ENCODE peak calls at places on chromosomes 3 and 15, in six cellular contexts. One of them, this sample, is unnamed.

GRCh38 chr15:39692464-39693327 is 89.9 kb downstream of the FSIP1 start:
- DNase-seq in mesenchymal stem cell: no peak
- DNase-seq in neuronal stem cell: peak; percentile 74
- DNase-seq in H9: peak; percentile 35
- DNase-seq in trophoblast cell: no peak
- DNase-seq in H1: peak; percentile 10
- DNase-seq in this sample: no peak

GRCh38 chr3:64411101-64411500 is 185.8 kb upstream of the PRICKLE2 start:
- DNase-seq in mesenchymal stem cell: peak; percentile 17
- DNase-seq in neuronal stem cell: no peak
- DNase-seq in H9: no peak
- DNase-seq in trophoblast cell: peak; percentile 12
- DNase-seq in H1: no peak
- DNase-seq in this sample: no peak

GRCh38 chr3:156551261-156551660 is 3.7 kb downstream of the SSR3 start:
- DNase-seq in mesenchymal stem cell: peak; percentile 66
- DNase-seq in neuronal stem cell: no peak
- DNase-seq in H9: no peak
- DNase-seq in trophoblast cell: peak; percentile 55
- DNase-seq in H1: no peak
- DNase-seq in this sample: peak; percentile 69

GRCh38 chr3:80771085-80771484 is 990.4 kb downstream of the GBE1 start:
- DNase-seq in mesenchymal stem cell: no peak
- DNase-seq in neuronal stem cell: no peak
- DNase-seq in H9: no peak
- DNase-seq in trophoblast cell: peak; percentile 87
- DNase-seq in H1: no peak
- DNase-seq in this sample: no peak

GRCh38 chr3:129836381-129837056 is 57.0 kb downstream of the TMCC1 start:
- DNase-seq in mesenchymal stem cell: peak; percentile 46
- DNase-seq in neuronal stem cell: peak; percentile 14
- DNase-seq in H9: no peak
- DNase-seq in trophoblast cell: no peak
- DNase-seq in H1: no peak
- DNase-seq in this sample: peak; percentile 15

GRCh38 chr3:150736903-150737832 is 25.8 kb downstream of the SIAH2 start:
- DNase-seq in mesenchymal stem cell: peak; percentile 27
- DNase-seq in neuronal stem cell: no peak
- DNase-seq in H9: no peak
- DNase-seq in trophoblast cell: peak; percentile 89
- DNase-seq in H1: no peak
- DNase-seq in this sample: no peak

GRCh38 chr3:196969660-196970546 is 1.3 kb upstream of the PIGZ start:
- DNase-seq in mesenchymal stem cell: peak; percentile 45
- DNase-seq in neuronal stem cell: peak; percentile 63
- DNase-seq in H9: peak; percentile 66
- DNase-seq in trophoblast cell: peak; percentile 80
- DNase-seq in H1: no peak
- DNase-seq in this sample: peak; percentile 35

GRCh38 chr3:157406376-157406775 is 30.3 kb upstream of the PTX3 start:
- DNase-seq in mesenchymal stem cell: no peak
- DNase-seq in neuronal stem cell: no peak
- DNase-seq in H9: no peak
- DNase-seq in trophoblast cell: no peak
- DNase-seq in H1: no peak
- DNase-seq in this sample: no peak

GRCh38 chr3:7999363-7999762 is 502.3 kb upstream of the LMCD1 start:
- DNase-seq in mesenchymal stem cell: no peak
- DNase-seq in neuronal stem cell: peak; percentile 57
- DNase-seq in H9: peak; percentile 61
- DNase-seq in trophoblast cell: no peak
- DNase-seq in H1: peak; percentile 27
- DNase-seq in this sample: no peak

GRCh38 chr3:73502609-73503560 is 121.9 kb downstream of the PDZRN3 start:
- DNase-seq in mesenchymal stem cell: peak; percentile 73
- DNase-seq in neuronal stem cell: peak; percentile 71
- DNase-seq in H9: peak; percentile 73
- DNase-seq in trophoblast cell: peak; percentile 83
- DNase-seq in H1: no peak
- DNase-seq in this sample: peak; percentile 98

GRCh38 chr3:120144267-120144666 is 50.0 kb upstream of the GSK3B start:
- DNase-seq in mesenchymal stem cell: no peak
- DNase-seq in neuronal stem cell: no peak
- DNase-seq in H9: no peak
- DNase-seq in trophoblast cell: peak; percentile 95
- DNase-seq in H1: no peak
- DNase-seq in this sample: peak; percentile 43

GRCh38 chr3:169914321-169914720 is 2.9 kb downstream of the SAMD7 start:
- DNase-seq in mesenchymal stem cell: peak; percentile 21
- DNase-seq in neuronal stem cell: no peak
- DNase-seq in H9: no peak
- DNase-seq in trophoblast cell: peak; percentile 70
- DNase-seq in H1: no peak
- DNase-seq in this sample: peak; percentile 22

GRCh38 chr15:101159096-101159935 is 92.5 kb downstream of the CHSY1 start:
- DNase-seq in mesenchymal stem cell: no peak
- DNase-seq in neuronal stem cell: no peak
- DNase-seq in H9: no peak
- DNase-seq in trophoblast cell: no peak
- DNase-seq in H1: no peak
- DNase-seq in this sample: no peak

GRCh38 chr3:31234143-31234542 is 298.6 kb upstream of the STT3B start:
- DNase-seq in mesenchymal stem cell: no peak
- DNase-seq in neuronal stem cell: no peak
- DNase-seq in H9: no peak
- DNase-seq in trophoblast cell: no peak
- DNase-seq in H1: no peak
- DNase-seq in this sample: no peak

GRCh38 chr3:191047930-191048329 is 151.1 kb upstream of the OSTN start:
- DNase-seq in mesenchymal stem cell: no peak
- DNase-seq in neuronal stem cell: no peak
- DNase-seq in H9: no peak
- DNase-seq in trophoblast cell: no peak
- DNase-seq in H1: no peak
- DNase-seq in this sample: peak; percentile 50

GRCh38 chr15:69807752-69808151 is 290.0 kb downstream of the TLE3 start:
- DNase-seq in mesenchymal stem cell: peak; percentile 77
- DNase-seq in neuronal stem cell: no peak
- DNase-seq in H9: no peak
- DNase-seq in trophoblast cell: peak; percentile 50
- DNase-seq in H1: no peak
- DNase-seq in this sample: peak; percentile 54

GRCh38 chr3:86968224-86968932 is 22.6 kb downstream of the VGLL3 start:
- DNase-seq in mesenchymal stem cell: no peak
- DNase-seq in neuronal stem cell: no peak
- DNase-seq in H9: no peak
- DNase-seq in trophoblast cell: peak; percentile 93
- DNase-seq in H1: no peak
- DNase-seq in this sample: no peak

GRCh38 chr15:58486062-58486461 is 54.3 kb downstream of the LIPC start:
- DNase-seq in mesenchymal stem cell: no peak
- DNase-seq in neuronal stem cell: no peak
- DNase-seq in H9: no peak
- DNase-seq in trophoblast cell: peak; percentile 39
- DNase-seq in H1: no peak
- DNase-seq in this sample: no peak

GRCh38 chr15:66484539-66485112 is 12.9 kb downstream of the SNAPC5 start:
- DNase-seq in mesenchymal stem cell: no peak
- DNase-seq in neuronal stem cell: no peak
- DNase-seq in H9: no peak
- DNase-seq in trophoblast cell: no peak
- DNase-seq in H1: no peak
- DNase-seq in this sample: no peak
- H3K14ac ChIP-seq in mesenchymal stem cell: no peak overlapping the region
- H3K14ac ChIP-seq in neuronal stem cell: no peak overlapping the region
- H3K14ac ChIP-seq in H9: no peak overlapping the region
- H3K14ac ChIP-seq in trophoblast cell: no peak overlapping the region
- H3K14ac ChIP-seq in H1: no peak overlapping the region
- H3K14ac ChIP-seq in this sample: no peak overlapping the region

GRCh38 chr15:40959331-40960141 is 6.3 kb downstream of the CHAC1 start:
- DNase-seq in mesenchymal stem cell: peak; percentile 21
- DNase-seq in neuronal stem cell: no peak
- DNase-seq in H9: peak; percentile 56
- DNase-seq in trophoblast cell: no peak
- DNase-seq in H1: no peak
- DNase-seq in this sample: no peak

GRCh38 chr15:40963201-40963600 is 9.9 kb downstream of the CHAC1 start:
- DNase-seq in mesenchymal stem cell: no peak
- DNase-seq in neuronal stem cell: no peak
- DNase-seq in H9: no peak
- DNase-seq in trophoblast cell: no peak
- DNase-seq in H1: no peak
- DNase-seq in this sample: no peak

GRCh38 chr15:40960151-40960885 is 7.0 kb downstream of the CHAC1 start:
- DNase-seq in mesenchymal stem cell: no peak
- DNase-seq in neuronal stem cell: no peak
- DNase-seq in H9: no peak
- DNase-seq in trophoblast cell: no peak
- DNase-seq in H1: no peak
- DNase-seq in this sample: no peak

GRCh38 chr15:40958723-40959122 is 5.5 kb downstream of the CHAC1 start:
- DNase-seq in mesenchymal stem cell: no peak
- DNase-seq in neuronal stem cell: no peak
- DNase-seq in H9: no peak
- DNase-seq in trophoblast cell: no peak
- DNase-seq in H1: no peak
- DNase-seq in this sample: no peak

GRCh38 chr15:40960926-40961325 is 7.7 kb downstream of the CHAC1 start:
- DNase-seq in mesenchymal stem cell: no peak
- DNase-seq in neuronal stem cell: no peak
- DNase-seq in H9: no peak
- DNase-seq in trophoblast cell: peak; percentile 56
- DNase-seq in H1: no peak
- DNase-seq in this sample: no peak
- H3K14ac ChIP-seq in mesenchymal stem cell: no peak overlapping the region
- H3K14ac ChIP-seq in neuronal stem cell: no peak overlapping the region
- H3K14ac ChIP-seq in H9: no peak overlapping the region
- H3K14ac ChIP-seq in trophoblast cell: no peak overlapping the region
- H3K14ac ChIP-seq in H1: no peak overlapping the region
- H3K14ac ChIP-seq in this sample: no peak overlapping the region

GRCh38 chr3:134932035-134932434 is 137.0 kb downstream of the EPHB1 start:
- DNase-seq in mesenchymal stem cell: no peak
- DNase-seq in neuronal stem cell: no peak
- DNase-seq in H9: no peak
- DNase-seq in trophoblast cell: no peak
- DNase-seq in H1: no peak
- DNase-seq in this sample: no peak
- H3K14ac ChIP-seq in mesenchymal stem cell: no peak overlapping the region
- H3K14ac ChIP-seq in neuronal stem cell: no peak overlapping the region
- H3K14ac ChIP-seq in H9: no peak overlapping the region
- H3K14ac ChIP-seq in trophoblast cell: no peak overlapping the region
- H3K14ac ChIP-seq in H1: no peak overlapping the region
- H3K14ac ChIP-seq in this sample: no peak overlapping the region

DNA sequence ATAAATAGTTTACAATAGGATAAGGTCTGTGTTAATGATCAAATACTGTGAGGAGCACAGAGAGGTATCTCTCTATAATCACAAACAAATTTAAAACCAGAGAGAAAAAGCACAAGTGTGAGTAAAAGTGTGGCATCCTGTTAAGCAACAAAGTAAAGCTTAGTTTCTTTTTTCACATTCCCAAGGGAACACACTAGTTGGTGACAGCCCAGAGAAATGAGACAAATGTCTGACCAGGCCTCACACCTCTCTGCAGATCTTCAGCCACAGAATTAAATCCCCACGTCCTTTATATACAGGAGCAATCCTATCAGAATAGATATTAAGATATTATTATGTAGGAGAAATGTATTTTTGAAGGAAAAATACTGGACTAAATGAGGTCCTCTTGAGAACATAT is 2.7 kb downstream of the FBN1 start:
- DNase-seq in mesenchymal stem cell: peak; percentile 69
- DNase-seq in neuronal stem cell: no peak
- DNase-seq in H9: no peak
- DNase-seq in trophoblast cell: peak; percentile 28
- DNase-seq in H1: no peak
- DNase-seq in this sample: no peak
- H3K14ac ChIP-seq in mesenchymal stem cell: no peak overlapping the region
- H3K14ac ChIP-seq in neuronal stem cell: no peak overlapping the region
- H3K14ac ChIP-seq in H9: no peak overlapping the region
- H3K14ac ChIP-seq in trophoblast cell: no peak overlapping the region
- H3K14ac ChIP-seq in H1: no peak overlapping the region
- H3K14ac ChIP-seq in this sample: peak overlapping the region; percentile 88

GRCh38 chr3:127387119-127387518 is 99.3 kb upstream of the PRR20G start:
- DNase-seq in mesenchymal stem cell: no peak
- DNase-seq in neuronal stem cell: no peak
- DNase-seq in H9: no peak
- DNase-seq in trophoblast cell: no peak
- DNase-seq in H1: no peak
- DNase-seq in this sample: no peak

GRCh38 chr3:127383656-127384179 is 95.9 kb upstream of the PRR20G start:
- DNase-seq in mesenchymal stem cell: no peak
- DNase-seq in neuronal stem cell: no peak
- DNase-seq in H9: no peak
- DNase-seq in trophoblast cell: no peak
- DNase-seq in H1: no peak
- DNase-seq in this sample: no peak

GRCh38 chr3:127386490-127386889 is 98.6 kb upstream of the PRR20G start:
- DNase-seq in mesenchymal stem cell: no peak
- DNase-seq in neuronal stem cell: no peak
- DNase-seq in H9: no peak
- DNase-seq in trophoblast cell: peak; percentile 38
- DNase-seq in H1: no peak
- DNase-seq in this sample: no peak

GRCh38 chr3:127385540-127385870 is 97.7 kb upstream of the PRR20G start:
- DNase-seq in mesenchymal stem cell: no peak
- DNase-seq in neuronal stem cell: no peak
- DNase-seq in H9: no peak
- DNase-seq in trophoblast cell: no peak
- DNase-seq in H1: no peak
- DNase-seq in this sample: no peak

GRCh38 chr3:127384717-127385539 is 97.1 kb upstream of the PRR20G start:
- DNase-seq in mesenchymal stem cell: no peak
- DNase-seq in neuronal stem cell: no peak
- DNase-seq in H9: no peak
- DNase-seq in trophoblast cell: no peak
- DNase-seq in H1: no peak
- DNase-seq in this sample: no peak
- H3K14ac ChIP-seq in mesenchymal stem cell: no peak overlapping the region
- H3K14ac ChIP-seq in neuronal stem cell: no peak overlapping the region
- H3K14ac ChIP-seq in H9: no peak overlapping the region
- H3K14ac ChIP-seq in trophoblast cell: no peak overlapping the region
- H3K14ac ChIP-seq in H1: no peak overlapping the region
- H3K14ac ChIP-seq in this sample: no peak overlapping the region

This sample was measured in IMR-90.